ENCODE peak calls at places on chromosomes 12 and 14, in five cellular contexts. I is colonic mucosa; X is NAMALWA; C is stimulated activated CD4-positive, alpha-beta T cell treated with anti-CD3 and anti-CD28 coated beads, TNF-alpha, amount 100 ng/mL, for 48 hours; E is pancreas. W is an unnamed sample.

GRCh38 chr12:103824845-103825244 is 16.2 kb downstream of the NT5DC3 start:
- DNase-seq in X (no peak), C (no peak), I (peak; percentile 15), E (no peak), W (no peak)

GRCh38 chr12:131711551-131712205 is 788 bp downstream of the SFSWAP start:
- DNase-seq in X (peak; percentile 24), E (no peak), C (no peak), I (no peak), W (no peak)

GRCh38 chr14:67763158-67763822 is 53.1 kb downstream of the ZFYVE26 start:
- DNase-seq in C (no peak), X (no peak), I (peak; percentile 25), E (no peak), W (no peak)

GRCh38 chr12:108511633-108512540 is 3.2 kb upstream of the FICD start:
- DNase-seq in E (peak; percentile 74), I (peak; percentile 64), X (peak; percentile 87), C (peak; percentile 66), W (peak; percentile 46)

GRCh38 chr12:92085483-92086040 is 60.1 kb downstream of the BTG1 start:
- DNase-seq in E (no peak), C (no peak), X (no peak), I (no peak), W (no peak)

GRCh38 chr12:34400423-34400881 is 378.2 kb downstream of the ALG10 start:
- DNase-seq in X (no peak), C (no peak), E (peak; percentile 4), I (peak; percentile 10), W (peak; percentile 1)

GRCh38 chr14:53542692-53543091 is 389.6 kb upstream of the DDHD1 start:
- DNase-seq in C (no peak), X (no peak), E (peak; percentile 44), I (peak; percentile 29), W (no peak)

GRCh38 chr12:10771132-10771733 is 31.2 kb downstream of the TAS2R7 start:
- DNase-seq in X (peak; percentile 78), E (no peak), I (no peak), C (no peak), W (no peak)

GRCh38 chr12:57216014-57216891 is at the start of gene NXPH4:
- DNase-seq in X (peak; percentile 84), E (peak; percentile 60), C (no peak), I (peak; percentile 47), W (peak; percentile 33)

W was measured in prostate gland.